ENCODE peak calls at places on chromosomes 5 and 9, in six cellular contexts. W is CD8-positive, alpha-beta memory T cell; L is colonic mucosa; E is body of pancreas; P is lower lobe of right lung; I is HCT116. G is an unnamed sample. For H3K9me3, the result is how much of the 10 kb centered on the place peaks cover.

GRCh38 chr9:114786251-114786650 is 19.6 kb downstream of the TNFSF15 start:
- DNase-seq in L (no peak), E (peak), I (no peak), P (no peak), W (no peak), G (no peak)

GRCh38 chr5:139342423-139342723 is 719 bp downstream of the PAIP2 start:
- DNase-seq in I (no peak), P (no peak), W (peak), L (no peak), E (no peak), G (peak)

GRCh38 chr5:31531543-31531887 is 378 bp downstream of the DROSHA start:
- DNase-seq in I (no peak), P (peak), W (no peak), E (no peak), L (peak), G (no peak)

GRCh38 chr5:16493261-16493660 is 27.7 kb upstream of the ZNF622 start:
- DNase-seq in I (no peak), W (no peak), L (no peak), E (no peak), P (no peak), G (no peak)

GRCh38 chr9:137281345-137282116 is 4.0 kb downstream of the TOR4A start:
- DNase-seq in I (no peak), E (no peak), P (no peak), L (no peak), W (no peak), G (no peak)

GRCh38 chr9:136886610-136887597 is 588 bp downstream of the TRAF2 start:
- DNase-seq in P (no peak), L (no peak), E (peak), W (peak), I (no peak), G (peak)

GRCh38 chr5:131533844-131534243 is 101.2 kb downstream of the RAPGEF6 start:
- DNase-seq in W (no peak), P (no peak), I (no peak), E (no peak), L (no peak), G (no peak)

GRCh38 chr5:72107874-72108199 is 562 bp downstream of the MAP1B start:
- DNase-seq in E (no peak), W (no peak), I (no peak), L (no peak), P (no peak), G (no peak)

GRCh38 chr9:133995012-133995896 is 3.1 kb upstream of the VAV2 start:
- DNase-seq in W (no peak), I (peak), L (no peak), P (no peak), E (no peak), G (no peak)

GRCh38 chr5:98772415-98773213 is 849 bp upstream of the RGMB start:
- DNase-seq in L (peak), I (peak), E (peak), P (peak), W (peak), G (peak)

GRCh38 chr5:92391-93220 is 638 bp downstream of the PLEKHG4B start:
- DNase-seq in E (no peak), I (no peak), P (no peak), W (no peak), L (no peak), G (no peak)

GRCh38 chr5:169298193-169298592 is 2.7 kb downstream of the SLIT3 start:
- DNase-seq in E (no peak), P (no peak), I (no peak), W (no peak), L (no peak), G (no peak)

GRCh38 chr5:172283020-172283861 is at the start of gene UBTD2:
- DNase-seq in P (peak), E (peak), I (no peak), L (peak), W (peak), G (peak)

GRCh38 chr9:122402403-122403268 is 31.8 kb downstream of the PTGS1 start:
- DNase-seq in I (peak), P (no peak), E (no peak), L (no peak), W (no peak), G (no peak)

DNA sequence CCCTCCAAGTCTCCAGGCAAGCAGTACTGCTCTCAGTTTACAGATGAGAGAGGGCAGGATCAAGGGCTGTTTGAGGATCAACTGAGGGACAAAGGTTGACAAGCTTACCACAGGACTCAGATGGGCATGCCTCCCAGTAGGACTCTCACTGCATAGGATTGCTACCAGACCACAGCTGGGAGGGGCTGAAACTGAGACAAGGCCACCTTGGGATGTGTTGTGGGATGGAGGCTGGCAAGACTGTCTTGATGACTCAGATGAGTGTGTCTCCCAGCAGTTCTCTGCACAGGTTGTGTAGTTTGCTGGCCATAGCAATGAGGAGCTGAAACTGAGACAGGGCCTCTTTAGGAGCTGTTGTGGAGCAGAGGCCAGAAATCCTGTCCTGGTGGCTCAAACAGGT is 222.2 kb upstream of the IRX1 start:
- DNase-seq in P (no peak), W (no peak), I (no peak), E (no peak), L (no peak), G (no peak)
- H3K9me3 ChIP-seq in P (under half), W (under half), I (under half), E (under half), L (under half), G (under half)

GRCh38 chr5:55421074-55421529 is 113.3 kb downstream of the MTREX start:
- DNase-seq in W (no peak), P (no peak), I (no peak), L (no peak), E (no peak), G (no peak)

GRCh38 chr5:55429707-55430253 is 105.0 kb downstream of the PLPP1 start:
- DNase-seq in W (no peak), L (peak), P (no peak), I (no peak), E (peak), G (no peak)

GRCh38 chr5:55427157-55427556 is 107.6 kb downstream of the PLPP1 start:
- DNase-seq in W (no peak), I (no peak), E (peak), P (no peak), L (peak), G (no peak)

GRCh38 chr5:55429221-55429620 is 105.5 kb downstream of the PLPP1 start:
- DNase-seq in E (no peak), P (no peak), W (no peak), L (no peak), I (no peak), G (no peak)

GRCh38 chr5:55426455-55426854 is 108.3 kb downstream of the PLPP1 start:
- DNase-seq in W (no peak), E (no peak), P (no peak), I (no peak), L (no peak), G (no peak)
- H3K9me3 ChIP-seq in W (under half), E (under half), P (under half), I (under half), L (under half), G (under half)

GRCh38 chr5:59921816-59922215 is 28.3 kb upstream of the PDE4D start:
- DNase-seq in P (no peak), L (no peak), E (no peak), I (no peak), W (no peak), G (no peak)
- H3K9me3 ChIP-seq in P (under half), L (under half), E (under half), I (under half), W (under half), G (under half)

DNA sequence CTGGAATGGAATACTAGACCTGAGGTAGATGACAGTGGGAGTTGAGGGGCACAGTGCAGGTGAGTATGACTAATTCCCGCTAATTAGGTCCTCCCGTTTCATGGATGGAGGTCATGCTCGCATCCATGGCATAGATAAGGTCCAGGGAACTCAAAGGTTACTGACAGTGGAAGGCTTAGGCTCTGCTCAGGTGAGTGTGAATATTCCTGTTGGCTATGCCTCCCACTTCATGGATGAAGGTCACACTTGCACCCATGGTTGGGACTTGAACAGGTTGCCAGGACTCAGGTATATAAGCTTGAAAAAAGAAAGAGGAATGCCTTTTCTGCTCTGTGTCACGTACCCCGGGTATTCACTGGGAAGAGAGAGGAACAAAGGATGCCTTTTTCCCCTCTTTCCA is 19.8 kb upstream of the UNC13B start:
- DNase-seq in I (no peak), L (no peak), W (no peak), P (no peak), E (no peak), G (no peak)
- H3K9me3 ChIP-seq in I (under half), L (under half), W (under half), P (under half), E (under half), G (under half)

GRCh38 chr5:178994580-178995340 is at the start of gene GRM6:
- DNase-seq in P (no peak), L (no peak), E (no peak), W (no peak), I (no peak), G (no peak)
- H3K9me3 ChIP-seq in P (under half), L (under half), E (under half), W (under half), I (under half), G (under half)

GRCh38 chr5:178547052-178547666 is 43.0 kb downstream of the COL23A1 start:
- DNase-seq in I (no peak), P (no peak), L (no peak), W (no peak), E (no peak), G (no peak)
- H3K9me3 ChIP-seq in I (under half), P (under half), L (under half), W (under half), E (under half), G (under half)

GRCh38 chr9:101400120-101400519 is 1.5 kb downstream of the ZNF189 start:
- DNase-seq in E (peak), P (no peak), W (no peak), L (no peak), I (no peak), G (no peak)

GRCh38 chr9:101399641-101399965 is 952 bp downstream of the ZNF189 start:
- DNase-seq in L (no peak), P (no peak), E (no peak), I (no peak), W (no peak), G (no peak)

GRCh38 chr9:101398335-101398929 is at the start of the genes MRPL50 and ZNF189:
- DNase-seq in E (peak), P (peak), I (peak), W (peak), L (peak), G (peak)

GRCh38 chr9:101398930-101399640 is 434 bp downstream of the ZNF189 start:
- DNase-seq in W (no peak), I (no peak), E (peak), P (no peak), L (peak), G (no peak)

GRCh38 chr9:101397746-101398334 is 578 bp downstream of the MRPL50 start:
- DNase-seq in L (no peak), W (no peak), E (no peak), P (no peak), I (no peak), G (no peak)
- H3K9me3 ChIP-seq in L (under half), W (under half), E (under half), P (under half), I (under half), G (under half)

GRCh38 chr9:126363250-126363649 is 36.6 kb downstream of the MVB12B start:
- DNase-seq in I (no peak), L (peak), P (no peak), W (no peak), E (no peak), G (no peak)
- H3K9me3 ChIP-seq in I (under half), L (under half), P (under half), W (under half), E (under half), G (under half)

G was measured in T-helper 17 cell.